ENCODE peak calls at places on chromosomes 6 and 20, in four cellular contexts. X, V, U and F are unnamed samples.

GRCh38 chr6:162727347-162728176 is at the start of the genes PACRG and PRKN:
- DNase-seq in X (peak; percentile 100), V (peak; percentile 99), U (peak; percentile 95), F (peak; percentile 99)

GRCh38 chr20:57392130-57392445 is 892 bp downstream of the RBM38 start:
- DNase-seq in X (no peak), V (no peak), U (no peak), F (no peak)

GRCh38 chr6:45577836-45578504 is 200.2 kb upstream of the SUPT3H start:
- DNase-seq in X (no peak), V (no peak), U (no peak), F (no peak)

GRCh38 chr6:155186052-155186658 is 77.7 kb upstream of the CLDN20 start:
- DNase-seq in X (no peak), V (no peak), U (peak; percentile 28), F (no peak)

GRCh38 chr6:43886717-43887339 is 116.8 kb downstream of the VEGFA start:
- DNase-seq in X (peak; percentile 27), V (no peak), U (no peak), F (no peak)

GRCh38 chr20:23289724-23290395 is 60.7 kb upstream of the NXT1 start:
- DNase-seq in X (no peak), V (no peak), U (no peak), F (no peak)

GRCh38 chr20:34310481-34311117 is 7.4 kb upstream of the AHCY start:
- DNase-seq in X (no peak), V (no peak), U (no peak), F (no peak)

GRCh38 chr6:21022343-21023107 is 488.3 kb downstream of the CDKAL1 start:
- DNase-seq in X (no peak), V (no peak), U (peak; percentile 44), F (no peak)

GRCh38 chr6:18395851-18396187 is 8.7 kb downstream of the RNF144B start:
- DNase-seq in X (no peak), V (no peak), U (no peak), F (no peak)

GRCh38 chr6:108518714-108519576 is 41.8 kb upstream of the FOXO3 start:
- DNase-seq in X (no peak), V (no peak), U (no peak), F (no peak)

GRCh38 chr6:22980446-22980845 is 411.1 kb downstream of the HDGFL1 start:
- DNase-seq in X (no peak), V (no peak), U (no peak), F (no peak)

GRCh38 chr6:139510040-139510815 is 135.8 kb upstream of the CITED2 start:
- DNase-seq in X (no peak), V (no peak), U (no peak), F (no peak)

GRCh38 chr20:45890997-45891983 is at the start of the genes CTSA and NEURL2:
- DNase-seq in X (peak; percentile 96), V (peak; percentile 97), U (peak; percentile 98), F (peak; percentile 97)

GRCh38 chr6:90219168-90219985 is 77.3 kb downstream of the BACH2 start:
- DNase-seq in X (no peak), V (no peak), U (no peak), F (peak; percentile 57)

GRCh38 chr6:157317129-157317814 is 6.0 kb downstream of the TMEM242 start:
- DNase-seq in X (no peak), V (peak; percentile 71), U (no peak), F (peak; percentile 86)

GRCh38 chr6:106527979-106528378 is 101.3 kb downstream of the RTN4IP1 start:
- DNase-seq in X (no peak), V (no peak), U (no peak), F (no peak)

GRCh38 chr6:45483501-45483900 is 105.8 kb upstream of the SUPT3H start:
- DNase-seq in X (no peak), V (no peak), U (no peak), F (no peak)

GRCh38 chr20:25466846-25467245 is 59.4 kb downstream of the GINS1 start:
- DNase-seq in X (no peak), V (no peak), U (no peak), F (no peak)

GRCh38 chr6:63923139-63923739 is 287.6 kb downstream of the PHF3 start:
- DNase-seq in X (no peak), V (no peak), U (peak; percentile 43), F (no peak)

GRCh38 chr20:44134897-44135810 is 51.8 kb downstream of the JPH2 start:
- DNase-seq in X (no peak), V (no peak), U (peak; percentile 53), F (no peak)

GRCh38 chr20:40160151-40160550 is 528.9 kb downstream of the MAFB start:
- DNase-seq in X (peak; percentile 64), V (peak; percentile 48), U (peak; percentile 24), F (peak; percentile 39)

GRCh38 chr20:5080384-5080877 is 39.3 kb downstream of the PCNA start:
- DNase-seq in X (peak; percentile 86), V (peak; percentile 87), U (no peak), F (peak; percentile 74)

GRCh38 chr20:32091888-32092346 is 17.6 kb upstream of the TM9SF4 start:
- DNase-seq in X (peak; percentile 87), V (peak; percentile 85), U (peak; percentile 79), F (peak; percentile 84)

GRCh38 chr20:34538671-34539123 is 19.8 kb upstream of the MAP1LC3A start:
- DNase-seq in X (peak; percentile 74), V (peak; percentile 69), U (peak; percentile 71), F (peak; percentile 62)

GRCh38 chr6:167795321-167795811 is 31.3 kb upstream of the AFDN start:
- DNase-seq in X (no peak), V (no peak), U (no peak), F (no peak)

GRCh38 chr20:401682-402495 is 6.2 kb upstream of the RBCK1 start:
- DNase-seq in X (no peak), V (no peak), U (no peak), F (no peak)

GRCh38 chr6:84428300-84428907 is 201.0 kb upstream of the CEP162 start:
- DNase-seq in X (peak; percentile 69), V (peak; percentile 81), U (peak; percentile 19), F (peak; percentile 58)

GRCh38 chr6:170459451-170459850 is 93.7 kb downstream of the PSMB1 start:
- DNase-seq in X (peak; percentile 64), V (no peak), U (peak; percentile 70), F (peak; percentile 57)

GRCh38 chr20:47405775-47406325 is 49.4 kb upstream of the ZMYND8 start:
- DNase-seq in X (no peak), V (peak; percentile 6), U (no peak), F (no peak)

GRCh38 chr6:55636406-55637102 is 57.6 kb upstream of the HMGCLL1 start:
- DNase-seq in X (no peak), V (no peak), U (no peak), F (no peak)

GRCh38 chr20:23374441-23374840 is 12.5 kb downstream of the GZF1 start:
- DNase-seq in X (no peak), V (no peak), U (no peak), F (no peak)

GRCh38 chr6:136483906-136484305 is 66.3 kb downstream of the MAP7 start:
- DNase-seq in X (no peak), V (no peak), U (no peak), F (no peak)

GRCh38 chr6:31930962-31931361 is 3.4 kb downstream of the C2 start:
- DNase-seq in X (no peak), V (no peak), U (no peak), F (no peak)

GRCh38 chr20:11063459-11063858 is 389.7 kb upstream of the JAG1 start:
- DNase-seq in X (no peak), V (no peak), U (no peak), F (no peak)

GRCh38 chr20:43095034-43095433 is 94.7 kb downstream of the PTPRT start:
- DNase-seq in X (no peak), V (no peak), U (no peak), F (no peak)

GRCh38 chr6:19354181-19354580 is 483.0 kb upstream of the ID4 start:
- DNase-seq in X (no peak), V (no peak), U (no peak), F (no peak)